ENCODE peak calls at places on chromosomes 3 and 15, in ten cellular contexts. One of them, this sample, is unnamed. For H3K27me3, the result is how much of the 10 kb centered on the place peaks cover.

GRCh38 chr15:42772126-42772525 is 35.2 kb upstream of the CDAN1 start:
- DNase-seq in BJ: no peak
- DNase-seq in ovary: no peak
- DNase-seq in H7: no peak
- DNase-seq in sigmoid colon: peak
- DNase-seq in endodermal cell: no peak
- DNase-seq in AG04450: no peak
- DNase-seq in adrenal gland: peak
- DNase-seq in fibroblast of lung: no peak
- DNase-seq in psoas muscle: peak
- DNase-seq in this sample: no peak

GRCh38 chr3:67804089-67804488 is 149.7 kb upstream of the SUCLG2 start:
- DNase-seq in BJ: no peak
- DNase-seq in AG04450: no peak
- DNase-seq in adrenal gland: no peak
- DNase-seq in H7: no peak
- DNase-seq in ovary: no peak
- DNase-seq in sigmoid colon: no peak
- DNase-seq in endodermal cell: peak
- DNase-seq in fibroblast of lung: no peak
- DNase-seq in psoas muscle: no peak
- DNase-seq in this sample: no peak

GRCh38 chr3:184730924-184731323 is 19.1 kb upstream of the MAGEF1 start:
- DNase-seq in adrenal gland: no peak
- DNase-seq in BJ: no peak
- DNase-seq in psoas muscle: no peak
- DNase-seq in AG04450: no peak
- DNase-seq in endodermal cell: peak
- DNase-seq in sigmoid colon: no peak
- DNase-seq in H7: no peak
- DNase-seq in ovary: no peak
- DNase-seq in fibroblast of lung: no peak
- DNase-seq in this sample: no peak

GRCh38 chr3:171350364-171350763 is 109.8 kb downstream of the TNIK start:
- DNase-seq in BJ: no peak
- DNase-seq in endodermal cell: no peak
- DNase-seq in sigmoid colon: no peak
- DNase-seq in AG04450: no peak
- DNase-seq in ovary: no peak
- DNase-seq in fibroblast of lung: no peak
- DNase-seq in H7: no peak
- DNase-seq in psoas muscle: no peak
- DNase-seq in adrenal gland: no peak
- DNase-seq in this sample: no peak

GRCh38 chr3:50652709-50653108 is 22.0 kb upstream of the DOCK3 start:
- DNase-seq in fibroblast of lung: no peak
- DNase-seq in sigmoid colon: no peak
- DNase-seq in ovary: no peak
- DNase-seq in adrenal gland: no peak
- DNase-seq in H7: peak
- DNase-seq in psoas muscle: peak
- DNase-seq in BJ: no peak
- DNase-seq in AG04450: no peak
- DNase-seq in endodermal cell: peak
- DNase-seq in this sample: peak

GRCh38 chr15:37981781-37982180 is 47.3 kb downstream of the TMCO5A start:
- DNase-seq in sigmoid colon: no peak
- DNase-seq in endodermal cell: no peak
- DNase-seq in ovary: peak
- DNase-seq in psoas muscle: no peak
- DNase-seq in H7: no peak
- DNase-seq in fibroblast of lung: peak
- DNase-seq in adrenal gland: no peak
- DNase-seq in AG04450: no peak
- DNase-seq in BJ: no peak
- DNase-seq in this sample: peak

GRCh38 chr15:29821416-29822099 is 710 bp downstream of the TJP1 start:
- DNase-seq in ovary: peak
- DNase-seq in psoas muscle: peak
- DNase-seq in adrenal gland: peak
- DNase-seq in endodermal cell: peak
- DNase-seq in H7: peak
- DNase-seq in sigmoid colon: peak
- DNase-seq in fibroblast of lung: peak
- DNase-seq in BJ: no peak
- DNase-seq in AG04450: peak
- DNase-seq in this sample: peak

GRCh38 chr15:69880616-69881309 is 217.0 kb downstream of the TLE3 start:
- DNase-seq in adrenal gland: no peak
- DNase-seq in endodermal cell: no peak
- DNase-seq in ovary: no peak
- DNase-seq in AG04450: no peak
- DNase-seq in psoas muscle: no peak
- DNase-seq in fibroblast of lung: no peak
- DNase-seq in H7: no peak
- DNase-seq in sigmoid colon: no peak
- DNase-seq in BJ: no peak
- DNase-seq in this sample: no peak

GRCh38 chr3:118938183-118938961 is 96.3 kb downstream of the IGSF11 start:
- DNase-seq in AG04450: no peak
- DNase-seq in ovary: no peak
- DNase-seq in fibroblast of lung: peak
- DNase-seq in endodermal cell: no peak
- DNase-seq in BJ: no peak
- DNase-seq in psoas muscle: no peak
- DNase-seq in adrenal gland: no peak
- DNase-seq in H7: no peak
- DNase-seq in sigmoid colon: no peak
- DNase-seq in this sample: no peak

GRCh38 chr15:77568960-77569646 is 63.6 kb downstream of the LINGO1 start:
- DNase-seq in H7: no peak
- DNase-seq in BJ: no peak
- DNase-seq in ovary: peak
- DNase-seq in AG04450: no peak
- DNase-seq in adrenal gland: no peak
- DNase-seq in psoas muscle: no peak
- DNase-seq in fibroblast of lung: peak
- DNase-seq in sigmoid colon: no peak
- DNase-seq in endodermal cell: no peak
- DNase-seq in this sample: no peak

GRCh38 chr15:59340325-59340724 is 32.3 kb downstream of the MYO1E start:
- DNase-seq in sigmoid colon: no peak
- DNase-seq in adrenal gland: no peak
- DNase-seq in H7: no peak
- DNase-seq in BJ: no peak
- DNase-seq in endodermal cell: no peak
- DNase-seq in psoas muscle: no peak
- DNase-seq in ovary: no peak
- DNase-seq in AG04450: no peak
- DNase-seq in fibroblast of lung: no peak
- DNase-seq in this sample: no peak

GRCh38 chr15:59339252-59339672 is 33.4 kb downstream of the MYO1E start:
- DNase-seq in fibroblast of lung: peak
- DNase-seq in H7: no peak
- DNase-seq in AG04450: no peak
- DNase-seq in endodermal cell: no peak
- DNase-seq in ovary: no peak
- DNase-seq in sigmoid colon: no peak
- DNase-seq in psoas muscle: no peak
- DNase-seq in adrenal gland: no peak
- DNase-seq in BJ: no peak
- DNase-seq in this sample: no peak

GRCh38 chr15:59335197-59335786 is 37.4 kb downstream of the MYO1E start:
- DNase-seq in psoas muscle: no peak
- DNase-seq in AG04450: no peak
- DNase-seq in BJ: no peak
- DNase-seq in endodermal cell: peak
- DNase-seq in adrenal gland: no peak
- DNase-seq in H7: no peak
- DNase-seq in sigmoid colon: no peak
- DNase-seq in ovary: no peak
- DNase-seq in fibroblast of lung: peak
- DNase-seq in this sample: no peak

GRCh38 chr15:59334063-59334415 is 38.6 kb downstream of the MYO1E start:
- DNase-seq in psoas muscle: no peak
- DNase-seq in H7: no peak
- DNase-seq in ovary: no peak
- DNase-seq in adrenal gland: no peak
- DNase-seq in fibroblast of lung: no peak
- DNase-seq in BJ: no peak
- DNase-seq in endodermal cell: no peak
- DNase-seq in AG04450: no peak
- DNase-seq in sigmoid colon: no peak
- DNase-seq in this sample: no peak

GRCh38 chr15:59338414-59338813 is 34.3 kb downstream of the MYO1E start:
- DNase-seq in fibroblast of lung: no peak
- DNase-seq in BJ: no peak
- DNase-seq in ovary: no peak
- DNase-seq in sigmoid colon: no peak
- DNase-seq in H7: no peak
- DNase-seq in adrenal gland: no peak
- DNase-seq in endodermal cell: no peak
- DNase-seq in psoas muscle: no peak
- DNase-seq in AG04450: no peak
- DNase-seq in this sample: no peak
- H3K27me3 ChIP-seq in fibroblast of lung: under half
- H3K27me3 ChIP-seq in BJ: under half
- H3K27me3 ChIP-seq in ovary: under half
- H3K27me3 ChIP-seq in sigmoid colon: under half
- H3K27me3 ChIP-seq in H7: under half
- H3K27me3 ChIP-seq in adrenal gland: under half
- H3K27me3 ChIP-seq in endodermal cell: under half
- H3K27me3 ChIP-seq in psoas muscle: under half
- H3K27me3 ChIP-seq in AG04450: under half
- H3K27me3 ChIP-seq in this sample: under half

GRCh38 chr3:134363381-134363755 is 10.9 kb downstream of the AMOTL2 start:
- DNase-seq in H7: peak
- DNase-seq in AG04450: no peak
- DNase-seq in endodermal cell: no peak
- DNase-seq in adrenal gland: peak
- DNase-seq in fibroblast of lung: no peak
- DNase-seq in sigmoid colon: peak
- DNase-seq in ovary: no peak
- DNase-seq in psoas muscle: no peak
- DNase-seq in BJ: no peak
- DNase-seq in this sample: no peak
- H3K4me3 ChIP-seq in H7: no peak
- H3K4me3 ChIP-seq in AG04450: peak
- H3K4me3 ChIP-seq in endodermal cell: peak
- H3K4me3 ChIP-seq in adrenal gland: no peak
- H3K4me3 ChIP-seq in fibroblast of lung: no peak
- H3K4me3 ChIP-seq in sigmoid colon: no peak
- H3K4me3 ChIP-seq in ovary: no peak
- H3K4me3 ChIP-seq in psoas muscle: peak
- H3K4me3 ChIP-seq in BJ: peak
- H3K4me3 ChIP-seq in this sample: peak

GRCh38 chr3:178634975-178635374 is 98.7 kb downstream of the KCNMB2 start:
- DNase-seq in BJ: no peak
- DNase-seq in ovary: no peak
- DNase-seq in psoas muscle: no peak
- DNase-seq in fibroblast of lung: no peak
- DNase-seq in adrenal gland: no peak
- DNase-seq in endodermal cell: no peak
- DNase-seq in AG04450: no peak
- DNase-seq in sigmoid colon: no peak
- DNase-seq in H7: no peak
- DNase-seq in this sample: no peak
- H3K27me3 ChIP-seq in BJ: under half
- H3K27me3 ChIP-seq in ovary: under half
- H3K27me3 ChIP-seq in psoas muscle: under half
- H3K27me3 ChIP-seq in fibroblast of lung: under half
- H3K27me3 ChIP-seq in adrenal gland: under half
- H3K27me3 ChIP-seq in endodermal cell: under half
- H3K27me3 ChIP-seq in AG04450: under half
- H3K27me3 ChIP-seq in sigmoid colon: under half
- H3K27me3 ChIP-seq in H7: under half
- H3K27me3 ChIP-seq in this sample: under half

DNA sequence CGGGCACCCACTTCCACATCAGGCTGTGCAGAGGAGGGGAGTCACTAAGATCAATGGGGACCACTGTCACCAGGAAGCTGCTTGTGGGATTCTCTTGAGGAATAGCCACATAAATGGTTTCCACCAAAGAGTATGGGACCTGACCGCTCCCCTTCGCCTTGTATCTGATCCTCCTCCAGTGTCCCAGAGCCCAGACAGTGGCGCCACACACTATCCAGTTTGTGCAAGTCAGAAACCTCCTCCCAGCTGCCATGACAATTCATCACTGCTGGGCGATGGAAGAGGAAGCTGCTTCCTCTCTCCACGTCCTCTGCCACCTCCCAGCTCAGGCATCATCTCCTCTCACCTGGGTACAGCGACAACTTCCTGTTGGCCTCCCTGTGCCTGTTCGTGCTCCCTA is 147.5 kb downstream of the ALDH1A2 start:
- DNase-seq in adrenal gland: no peak
- DNase-seq in ovary: no peak
- DNase-seq in H7: no peak
- DNase-seq in sigmoid colon: no peak
- DNase-seq in fibroblast of lung: no peak
- DNase-seq in psoas muscle: no peak
- DNase-seq in endodermal cell: no peak
- DNase-seq in BJ: no peak
- DNase-seq in AG04450: no peak
- DNase-seq in this sample: no peak
- H3K4me3 ChIP-seq in adrenal gland: no peak
- H3K4me3 ChIP-seq in ovary: no peak
- H3K4me3 ChIP-seq in H7: no peak
- H3K4me3 ChIP-seq in sigmoid colon: no peak
- H3K4me3 ChIP-seq in fibroblast of lung: no peak
- H3K4me3 ChIP-seq in psoas muscle: no peak
- H3K4me3 ChIP-seq in endodermal cell: no peak
- H3K4me3 ChIP-seq in BJ: no peak
- H3K4me3 ChIP-seq in AG04450: no peak
- H3K4me3 ChIP-seq in this sample: no peak

DNA sequence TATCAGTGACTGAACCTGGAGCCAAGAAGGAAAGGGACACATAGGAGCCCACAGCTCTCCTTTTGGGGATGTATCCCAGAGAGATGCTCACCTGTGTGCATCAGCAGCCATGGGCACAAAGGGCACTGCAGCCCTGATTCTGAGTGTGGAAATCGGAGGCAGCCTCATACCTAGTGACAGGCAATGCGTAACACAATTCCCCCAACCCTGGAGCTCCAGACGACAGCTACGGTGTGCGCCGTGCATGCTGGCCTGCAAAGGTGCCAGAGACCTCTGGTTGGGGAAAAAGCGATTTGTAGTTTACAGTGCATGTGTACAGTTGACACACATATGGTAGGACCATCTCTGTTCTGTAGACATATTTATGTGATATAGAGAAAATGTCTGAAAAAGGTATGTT is 59.0 kb upstream of the PLXNA1 start:
- DNase-seq in adrenal gland: no peak
- DNase-seq in endodermal cell: no peak
- DNase-seq in sigmoid colon: peak
- DNase-seq in psoas muscle: no peak
- DNase-seq in AG04450: no peak
- DNase-seq in H7: no peak
- DNase-seq in fibroblast of lung: no peak
- DNase-seq in BJ: no peak
- DNase-seq in ovary: no peak
- DNase-seq in this sample: no peak
- H3K27me3 ChIP-seq in adrenal gland: under half
- H3K27me3 ChIP-seq in endodermal cell: under half
- H3K27me3 ChIP-seq in sigmoid colon: under half
- H3K27me3 ChIP-seq in psoas muscle: under half
- H3K27me3 ChIP-seq in AG04450: under half
- H3K27me3 ChIP-seq in H7: under half
- H3K27me3 ChIP-seq in fibroblast of lung: under half
- H3K27me3 ChIP-seq in BJ: under half
- H3K27me3 ChIP-seq in ovary: under half
- H3K27me3 ChIP-seq in this sample: under half

This sample was measured in BE2C.